ENCODE peak calls at places on chromosomes 12 and 14, in ten cellular contexts. T is activated T-cell treated with anti-CD3 and anti-CD28 coated beads for 1 hour; L is left lung; Y is Caki2; P is NCI-H1105; Z is spleen; S is nucleus accumbens; G is HuH-7.5; N is T-helper 17 cell; M is activated T-helper 1 cell treated with anti-CD3 and anti-CD28 coated beads, Interleukin-2, amount 50 U/mL, for 16 hours. H is an unnamed sample.

GRCh38 chr12:14399871-14400270 is 34.4 kb downstream of the ATF7IP start:
- DNase-seq in Y (no peak), Z (no peak), N (no peak), P (no peak), S (no peak), M (no peak), G (no peak), T (no peak), L (no peak), H (peak)

GRCh38 chr12:49809369-49810158 is 18.6 kb downstream of the NCKAP5L start:
- DNase-seq in T (no peak), Y (no peak), N (no peak), P (no peak), Z (no peak), G (no peak), L (peak), S (no peak), M (no peak), H (no peak)

GRCh38 chr14:54597795-54598443 is 31.0 kb downstream of the SAMD4A start:
- DNase-seq in G (no peak), P (no peak), S (no peak), N (no peak), Y (no peak), M (no peak), L (no peak), T (no peak), Z (no peak), H (peak)

GRCh38 chr12:119179335-119180021 is 747 bp downstream of the HSPB8 start:
- DNase-seq in Y (peak), P (no peak), N (no peak), L (peak), T (no peak), S (no peak), Z (no peak), G (peak), M (no peak), H (peak)

GRCh38 chr12:122139266-122139665 is 34.8 kb downstream of the IL31 start:
- DNase-seq in P (no peak), G (no peak), Z (no peak), Y (no peak), S (no peak), L (no peak), T (no peak), N (no peak), M (no peak), H (no peak)

GRCh38 chr12:47909839-47910465 is 5.2 kb upstream of the VDR start:
- DNase-seq in N (no peak), G (no peak), Z (no peak), P (no peak), Y (no peak), S (no peak), L (no peak), T (no peak), M (no peak), H (no peak)

GRCh38 chr12:66164349-66164821 is 5.4 kb downstream of the TMBIM4 start:
- DNase-seq in M (no peak), N (no peak), P (no peak), G (no peak), T (no peak), L (no peak), Z (no peak), S (no peak), Y (no peak), H (peak)

GRCh38 chr14:100017578-100017977 is 47.6 kb upstream of the EVL start:
- DNase-seq in G (no peak), L (no peak), Y (no peak), N (no peak), Z (no peak), S (no peak), P (no peak), M (no peak), T (no peak), H (no peak)

GRCh38 chr12:78888583-78888982 is 24.0 kb downstream of the SYT1 start:
- DNase-seq in M (no peak), L (no peak), Z (no peak), S (no peak), T (no peak), G (no peak), N (no peak), Y (peak), P (no peak), H (peak)

GRCh38 chr14:105065280-105066228 is at the start of gene GPR132:
- DNase-seq in L (peak), G (no peak), N (peak), P (no peak), Z (peak), T (peak), Y (no peak), M (peak), S (no peak), H (no peak)

GRCh38 chr12:92369061-92369460 is 223.4 kb upstream of the BTG1 start:
- DNase-seq in P (no peak), G (no peak), Z (no peak), T (no peak), N (no peak), Y (no peak), L (no peak), S (no peak), M (no peak), H (no peak)

GRCh38 chr12:28866715-28867503 is 282.2 kb upstream of the FAR2 start:
- DNase-seq in S (no peak), G (no peak), P (no peak), N (no peak), L (no peak), M (no peak), Z (no peak), Y (no peak), T (no peak), H (peak)

GRCh38 chr14:35730871-35731270 is 78.2 kb downstream of the RALGAPA1 start:
- DNase-seq in P (no peak), Z (no peak), M (no peak), G (no peak), T (no peak), Y (no peak), L (no peak), N (no peak), S (no peak), H (no peak)

GRCh38 chr14:39841088-39841487 is 408.9 kb upstream of the FBXO33 start:
- DNase-seq in T (no peak), S (no peak), N (no peak), M (no peak), L (no peak), Z (no peak), Y (no peak), P (no peak), G (no peak), H (peak)

GRCh38 chr14:61632401-61633195 is 62.7 kb upstream of the HIF1A start:
- DNase-seq in Y (no peak), T (no peak), P (no peak), Z (no peak), S (no peak), N (no peak), L (no peak), G (no peak), M (no peak), H (no peak)

GRCh38 chr12:94101902-94102660 is 46.3 kb upstream of the PLXNC1 start:
- DNase-seq in T (peak), N (peak), M (peak), P (peak), G (peak), L (peak), Y (peak), S (peak), Z (peak), H (peak)

GRCh38 chr12:114405449-114406271 is at the start of gene TBX5:
- DNase-seq in T (no peak), Y (no peak), Z (no peak), M (no peak), P (peak), S (no peak), G (no peak), N (no peak), L (no peak), H (no peak)

GRCh38 chr12:91877022-91877421 is 268.6 kb downstream of the BTG1 start:
- DNase-seq in Y (no peak), P (no peak), L (peak), Z (peak), N (peak), T (peak), S (no peak), M (peak), G (no peak), H (peak)

GRCh38 chr12:93002278-93003054 is 73.4 kb upstream of the EEA1 start:
- DNase-seq in G (no peak), Z (no peak), T (no peak), P (no peak), N (no peak), Y (no peak), L (no peak), S (no peak), M (no peak), H (peak)

GRCh38 chr12:6943387-6943718 is 263 bp upstream of the RNU7-1 start:
- DNase-seq in Y (no peak), L (peak), Z (peak), M (peak), N (peak), S (peak), G (peak), T (no peak), P (peak), H (peak)

GRCh38 chr14:93981316-93981715 is 4.9 kb upstream of the ASB2 start:
- DNase-seq in G (no peak), Z (no peak), L (no peak), P (no peak), T (no peak), M (no peak), N (no peak), Y (no peak), S (no peak), H (no peak)

GRCh38 chr12:104859144-104859543 is 98.9 kb downstream of the SLC41A2 start:
- DNase-seq in S (no peak), Y (peak), L (no peak), Z (no peak), T (no peak), N (no peak), M (no peak), P (no peak), G (no peak), H (peak)

GRCh38 chr12:27864521-27864920 is 84.5 kb upstream of the MANSC4 start:
- DNase-seq in N (no peak), S (no peak), P (no peak), L (no peak), M (no peak), G (no peak), Z (no peak), T (no peak), Y (no peak), H (peak)

GRCh38 chr14:29851397-29851796 is 76.2 kb downstream of the PRKD1 start:
- DNase-seq in G (no peak), L (no peak), P (no peak), Y (no peak), Z (no peak), M (no peak), T (no peak), S (no peak), N (no peak), H (peak)

GRCh38 chr14:72401632-72402428 is 469.6 kb downstream of the RGS6 start:
- DNase-seq in Z (no peak), G (no peak), M (no peak), S (no peak), T (no peak), N (no peak), P (no peak), L (no peak), Y (no peak), H (no peak)

GRCh38 chr14:37709419-37710195 is 114.2 kb downstream of the TTC6 start:
- DNase-seq in T (no peak), N (no peak), Y (no peak), G (no peak), Z (no peak), L (no peak), P (peak), S (no peak), M (no peak), H (peak)

GRCh38 chr12:71626768-71627167 is 36.9 kb downstream of the ZFC3H1 start:
- DNase-seq in Z (no peak), S (no peak), G (no peak), L (no peak), P (no peak), T (no peak), M (no peak), N (no peak), Y (no peak), H (peak)

GRCh38 chr12:62466018-62466595 is 519 bp upstream of the MON2 start:
- DNase-seq in Z (no peak), Y (no peak), T (peak), M (no peak), P (peak), G (peak), L (peak), S (peak), N (no peak), H (peak)

GRCh38 chr14:29926701-29927595 is 699 bp downstream of the PRKD1 start:
- DNase-seq in P (peak), Z (peak), M (no peak), S (peak), N (no peak), T (no peak), L (peak), G (peak), Y (peak), H (peak)

H was measured in astrocyte of the spinal cord.